ENCODE peak calls at places on chromosome 18, in four cellular contexts. One of them, this sample, is unnamed.

GRCh38 chr18:75128911-75129716 is 79.8 kb downstream of the PTGR3 start:
- DNase-seq in left cardiac atrium: no peak
- DNase-seq in Kasumi-1: no peak
- DNase-seq in RPMI8226: no peak
- DNase-seq in this sample: no peak

GRCh38 chr18:75377258-75377657 is 50.2 kb downstream of the SMIM21 start:
- DNase-seq in left cardiac atrium: no peak
- DNase-seq in Kasumi-1: no peak
- DNase-seq in RPMI8226: no peak
- DNase-seq in this sample: no peak

GRCh38 chr18:67483237-67483636 is 33.3 kb downstream of the DSEL start:
- DNase-seq in left cardiac atrium: no peak
- DNase-seq in Kasumi-1: no peak
- DNase-seq in RPMI8226: peak; percentile 39
- DNase-seq in this sample: no peak

GRCh38 chr18:2883137-2883671 is 36.4 kb downstream of the EMILIN2 start:
- DNase-seq in left cardiac atrium: no peak
- DNase-seq in Kasumi-1: peak; percentile 96
- DNase-seq in RPMI8226: no peak
- DNase-seq in this sample: no peak

GRCh38 chr18:33957705-33958104 is 267.0 kb downstream of the NOL4 start:
- DNase-seq in left cardiac atrium: no peak
- DNase-seq in Kasumi-1: no peak
- DNase-seq in RPMI8226: no peak
- DNase-seq in this sample: no peak

GRCh38 chr18:8707946-8708345 is 2.6 kb downstream of the MTCL1 start:
- DNase-seq in left cardiac atrium: no peak
- DNase-seq in Kasumi-1: no peak
- DNase-seq in RPMI8226: no peak
- DNase-seq in this sample: no peak

GRCh38 chr18:61587865-61588264 is 254.6 kb downstream of the CDH20 start:
- DNase-seq in left cardiac atrium: no peak
- DNase-seq in Kasumi-1: no peak
- DNase-seq in RPMI8226: no peak
- DNase-seq in this sample: no peak

GRCh38 chr18:8091042-8091441 is 518.2 kb upstream of the RAB12 start:
- DNase-seq in left cardiac atrium: no peak
- DNase-seq in Kasumi-1: no peak
- DNase-seq in RPMI8226: no peak
- DNase-seq in this sample: no peak

GRCh38 chr18:70464343-70465114 is 175.7 kb downstream of the SOCS6 start:
- DNase-seq in left cardiac atrium: peak; percentile 81
- DNase-seq in Kasumi-1: peak; percentile 69
- DNase-seq in RPMI8226: peak; percentile 54
- DNase-seq in this sample: peak; percentile 36

GRCh38 chr18:24176727-24177416 is 38.0 kb downstream of the CABYR start:
- DNase-seq in left cardiac atrium: peak; percentile 61
- DNase-seq in Kasumi-1: peak; percentile 62
- DNase-seq in RPMI8226: peak; percentile 59
- DNase-seq in this sample: no peak

GRCh38 chr18:69008538-69008937 is 210.7 kb downstream of the CCDC102B start:
- DNase-seq in left cardiac atrium: no peak
- DNase-seq in Kasumi-1: no peak
- DNase-seq in RPMI8226: no peak
- DNase-seq in this sample: no peak

GRCh38 chr18:1559563-1559962 is 654.9 kb downstream of the ADCYAP1 start:
- DNase-seq in left cardiac atrium: no peak
- DNase-seq in Kasumi-1: peak; percentile 62
- DNase-seq in RPMI8226: no peak
- DNase-seq in this sample: no peak

GRCh38 chr18:2976733-2977132 is 36.2 kb downstream of the LPIN2 start:
- DNase-seq in left cardiac atrium: no peak
- DNase-seq in Kasumi-1: no peak
- DNase-seq in RPMI8226: no peak
- DNase-seq in this sample: no peak

GRCh38 chr18:54743596-54743995 is 84.7 kb upstream of the RAB27B start:
- DNase-seq in left cardiac atrium: no peak
- DNase-seq in Kasumi-1: no peak
- DNase-seq in RPMI8226: no peak
- DNase-seq in this sample: no peak

GRCh38 chr18:598053-598665 is 1.4 kb downstream of the CLUL1 start:
- DNase-seq in left cardiac atrium: no peak
- DNase-seq in Kasumi-1: no peak
- DNase-seq in RPMI8226: no peak
- DNase-seq in this sample: no peak